ENCODE peak calls at places on chromosomes 5 and 9, in seven cellular contexts. One of them, this sample, is unnamed.

GRCh38 chr9:79809931-79810330 is 238.2 kb downstream of the TLE4 start:
- DNase-seq in HFFc6: peak
- DNase-seq in AG09309: peak
- DNase-seq in GM12865: no peak
- DNase-seq in stimulated activated CD8-positive, alpha-beta memory T cell treated with anti-CD3 and anti-CD28 coated beads, Interleukin-7, amount 100 ng/mL, for 4 hours: no peak
- DNase-seq in cerebellar nuclear complex: no peak
- DNase-seq in A549: no peak
- DNase-seq in this sample: peak

GRCh38 chr5:34571380-34572041 is 84.6 kb upstream of the RAI14 start:
- DNase-seq in HFFc6: peak
- DNase-seq in AG09309: no peak
- DNase-seq in GM12865: no peak
- DNase-seq in stimulated activated CD8-positive, alpha-beta memory T cell treated with anti-CD3 and anti-CD28 coated beads, Interleukin-7, amount 100 ng/mL, for 4 hours: no peak
- DNase-seq in cerebellar nuclear complex: no peak
- DNase-seq in A549: no peak
- DNase-seq in this sample: peak

GRCh38 chr5:115069087-115069968 is 100.4 kb downstream of the TRIM36 start:
- DNase-seq in HFFc6: peak
- DNase-seq in AG09309: peak
- DNase-seq in GM12865: peak
- DNase-seq in stimulated activated CD8-positive, alpha-beta memory T cell treated with anti-CD3 and anti-CD28 coated beads, Interleukin-7, amount 100 ng/mL, for 4 hours: no peak
- DNase-seq in cerebellar nuclear complex: no peak
- DNase-seq in A549: peak
- DNase-seq in this sample: peak

GRCh38 chr5:150389759-150390256 is 22.9 kb downstream of the CD74 start:
- DNase-seq in HFFc6: no peak
- DNase-seq in AG09309: no peak
- DNase-seq in GM12865: no peak
- DNase-seq in stimulated activated CD8-positive, alpha-beta memory T cell treated with anti-CD3 and anti-CD28 coated beads, Interleukin-7, amount 100 ng/mL, for 4 hours: no peak
- DNase-seq in cerebellar nuclear complex: no peak
- DNase-seq in A549: no peak
- DNase-seq in this sample: no peak

GRCh38 chr5:131545856-131546255 is 89.2 kb downstream of the RAPGEF6 start:
- DNase-seq in HFFc6: peak
- DNase-seq in AG09309: no peak
- DNase-seq in GM12865: no peak
- DNase-seq in stimulated activated CD8-positive, alpha-beta memory T cell treated with anti-CD3 and anti-CD28 coated beads, Interleukin-7, amount 100 ng/mL, for 4 hours: no peak
- DNase-seq in cerebellar nuclear complex: no peak
- DNase-seq in A549: peak
- DNase-seq in this sample: peak

GRCh38 chr9:94757158-94757557 is 30.7 kb downstream of the AOPEP start:
- DNase-seq in HFFc6: peak
- DNase-seq in AG09309: peak
- DNase-seq in GM12865: no peak
- DNase-seq in stimulated activated CD8-positive, alpha-beta memory T cell treated with anti-CD3 and anti-CD28 coated beads, Interleukin-7, amount 100 ng/mL, for 4 hours: no peak
- DNase-seq in cerebellar nuclear complex: no peak
- DNase-seq in A549: no peak
- DNase-seq in this sample: peak

GRCh38 chr9:5493597-5494511 is 16.5 kb upstream of the PDCD1LG2 start:
- DNase-seq in HFFc6: peak
- DNase-seq in AG09309: peak
- DNase-seq in GM12865: peak
- DNase-seq in stimulated activated CD8-positive, alpha-beta memory T cell treated with anti-CD3 and anti-CD28 coated beads, Interleukin-7, amount 100 ng/mL, for 4 hours: no peak
- DNase-seq in cerebellar nuclear complex: no peak
- DNase-seq in A549: peak
- DNase-seq in this sample: peak

GRCh38 chr5:140148508-140148907 is 22.8 kb downstream of the IGIP start:
- DNase-seq in HFFc6: peak
- DNase-seq in AG09309: no peak
- DNase-seq in GM12865: no peak
- DNase-seq in stimulated activated CD8-positive, alpha-beta memory T cell treated with anti-CD3 and anti-CD28 coated beads, Interleukin-7, amount 100 ng/mL, for 4 hours: no peak
- DNase-seq in cerebellar nuclear complex: no peak
- DNase-seq in A549: peak
- DNase-seq in this sample: peak

GRCh38 chr9:14260101-14260500 is 53.8 kb downstream of the NFIB start:
- DNase-seq in HFFc6: no peak
- DNase-seq in AG09309: no peak
- DNase-seq in GM12865: no peak
- DNase-seq in stimulated activated CD8-positive, alpha-beta memory T cell treated with anti-CD3 and anti-CD28 coated beads, Interleukin-7, amount 100 ng/mL, for 4 hours: no peak
- DNase-seq in cerebellar nuclear complex: no peak
- DNase-seq in A549: no peak
- DNase-seq in this sample: no peak

GRCh38 chr5:96936431-96937221 is 746 bp downstream of the LNPEP start:
- DNase-seq in HFFc6: peak
- DNase-seq in AG09309: no peak
- DNase-seq in GM12865: peak
- DNase-seq in stimulated activated CD8-positive, alpha-beta memory T cell treated with anti-CD3 and anti-CD28 coated beads, Interleukin-7, amount 100 ng/mL, for 4 hours: peak
- DNase-seq in cerebellar nuclear complex: no peak
- DNase-seq in A549: peak
- DNase-seq in this sample: peak

GRCh38 chr5:132057498-132058255 is 2.8 kb upstream of the IL3 start:
- DNase-seq in HFFc6: no peak
- DNase-seq in AG09309: no peak
- DNase-seq in GM12865: no peak
- DNase-seq in stimulated activated CD8-positive, alpha-beta memory T cell treated with anti-CD3 and anti-CD28 coated beads, Interleukin-7, amount 100 ng/mL, for 4 hours: no peak
- DNase-seq in cerebellar nuclear complex: no peak
- DNase-seq in A549: no peak
- DNase-seq in this sample: no peak

GRCh38 chr5:135223891-135224625 is 175.0 kb downstream of the MACROH2A1 start:
- DNase-seq in HFFc6: no peak
- DNase-seq in AG09309: no peak
- DNase-seq in GM12865: no peak
- DNase-seq in stimulated activated CD8-positive, alpha-beta memory T cell treated with anti-CD3 and anti-CD28 coated beads, Interleukin-7, amount 100 ng/mL, for 4 hours: no peak
- DNase-seq in cerebellar nuclear complex: no peak
- DNase-seq in A549: no peak
- DNase-seq in this sample: no peak

GRCh38 chr9:16310288-16311145 is 560.0 kb downstream of the BNC2 start:
- DNase-seq in HFFc6: no peak
- DNase-seq in AG09309: no peak
- DNase-seq in GM12865: no peak
- DNase-seq in stimulated activated CD8-positive, alpha-beta memory T cell treated with anti-CD3 and anti-CD28 coated beads, Interleukin-7, amount 100 ng/mL, for 4 hours: no peak
- DNase-seq in cerebellar nuclear complex: no peak
- DNase-seq in A549: no peak
- DNase-seq in this sample: no peak

GRCh38 chr5:151238303-151238741 is 14.4 kb upstream of the CCDC69 start:
- DNase-seq in HFFc6: no peak
- DNase-seq in AG09309: no peak
- DNase-seq in GM12865: peak
- DNase-seq in stimulated activated CD8-positive, alpha-beta memory T cell treated with anti-CD3 and anti-CD28 coated beads, Interleukin-7, amount 100 ng/mL, for 4 hours: no peak
- DNase-seq in cerebellar nuclear complex: no peak
- DNase-seq in A549: no peak
- DNase-seq in this sample: no peak

GRCh38 chr5:127290019-127290945 is at the start of gene MEGF10:
- DNase-seq in HFFc6: no peak
- DNase-seq in AG09309: no peak
- DNase-seq in GM12865: peak
- DNase-seq in stimulated activated CD8-positive, alpha-beta memory T cell treated with anti-CD3 and anti-CD28 coated beads, Interleukin-7, amount 100 ng/mL, for 4 hours: no peak
- DNase-seq in cerebellar nuclear complex: no peak
- DNase-seq in A549: no peak
- DNase-seq in this sample: peak

This sample was measured in AG20443.